ENCODE peak calls at places on chromosomes 4 and X, in nine cellular contexts. R, Q, T, O, B, V, K, X and A are unnamed samples.
A peak's percentile ranks its signal among the peaks of the same experiment; 100 is the strongest.

GRCh38 chr4:168880811-168881595 is 129.1 kb downstream of the CBR4 start:
- DNase-seq in X (no peak), Q (no peak), V (no peak), B (no peak), R (no peak), T (peak; percentile 35), O (no peak), K (no peak), A (no peak)

GRCh38 chr4:3655485-3656429 is 110.4 kb upstream of the ADRA2C start:
- DNase-seq in Q (no peak), X (no peak), T (no peak), R (no peak), V (no peak), K (no peak), O (no peak), B (no peak), A (peak; percentile 18)

GRCh38 chr4:183458005-183458404 is 13.6 kb downstream of the CDKN2AIP start:
- DNase-seq in T (no peak), O (no peak), X (no peak), R (no peak), K (no peak), V (no peak), Q (no peak), B (no peak), A (no peak)

GRCh38 chr4:150940123-150940522 is 75.0 kb downstream of the LRBA start:
- DNase-seq in T (no peak), B (no peak), R (no peak), Q (no peak), O (no peak), V (no peak), X (no peak), K (no peak), A (no peak)

GRCh38 chr4:156190606-156191005 is 236.9 kb upstream of the CTSO start:
- DNase-seq in V (no peak), X (no peak), T (no peak), O (peak; percentile 56), R (peak; percentile 75), B (peak; percentile 52), K (no peak), Q (no peak), A (no peak)

GRCh38 chr4:48093949-48094550 is 40.0 kb downstream of the TXK start:
- DNase-seq in R (no peak), X (no peak), O (peak; percentile 93), Q (no peak), B (no peak), V (peak; percentile 59), T (no peak), K (peak; percentile 38), A (no peak)

GRCh38 chr4:6268650-6269399 is 825 bp upstream of the WFS1 start:
- DNase-seq in O (no peak), T (no peak), V (no peak), K (no peak), X (no peak), B (no peak), R (no peak), Q (no peak), A (peak; percentile 39)

GRCh38 chrX:30141966-30142365 is 73.4 kb upstream of the MAGEB2 start:
- DNase-seq in Q (peak; percentile 3), B (peak; percentile 52), K (peak; percentile 71), R (peak; percentile 59), X (no peak), V (no peak), T (no peak), O (peak; percentile 24), A (no peak)

GRCh38 chr4:174919886-174920423 is 1.8 kb downstream of the ADAM29 start:
- DNase-seq in R (no peak), K (no peak), V (no peak), X (no peak), Q (no peak), B (no peak), T (no peak), O (no peak), A (no peak)

GRCh38 chr4:138035781-138036258 is 206.3 kb downstream of the SLC7A11 start:
- DNase-seq in R (peak; percentile 84), X (no peak), T (no peak), Q (peak; percentile 11), O (peak; percentile 54), K (peak; percentile 71), B (peak; percentile 81), V (no peak), A (no peak)

GRCh38 chrX:40096395-40097091 is 1.2 kb downstream of the BCOR start:
- DNase-seq in X (no peak), Q (peak; percentile 52), O (peak; percentile 41), B (peak; percentile 64), R (peak; percentile 39), V (peak; percentile 69), T (no peak), K (peak; percentile 61), A (peak; percentile 45)

GRCh38 chrX:155997436-155997835 is at the start of gene IL9R:
- DNase-seq in X (no peak), B (no peak), Q (no peak), K (no peak), R (no peak), T (no peak), O (no peak), V (no peak), A (no peak)

GRCh38 chrX:70088791-70089190 is 26.5 kb downstream of the OTUD6A start:
- DNase-seq in B (no peak), K (no peak), T (no peak), R (no peak), X (no peak), O (no peak), Q (no peak), V (no peak), A (no peak)

GRCh38 chr4:8600686-8601085 is 8.1 kb downstream of the CPZ start:
- DNase-seq in B (no peak), O (no peak), R (no peak), K (no peak), X (no peak), Q (no peak), V (no peak), T (no peak), A (no peak)

GRCh38 chrX:153774576-153775292 is 6.1 kb upstream of the SRPK3 start:
- DNase-seq in V (peak; percentile 27), K (no peak), X (no peak), O (no peak), B (no peak), Q (no peak), T (no peak), R (no peak), A (peak; percentile 20)

GRCh38 chrX:129512409-129512808 is 10.9 kb downstream of the SMARCA1 start:
- DNase-seq in Q (no peak), X (no peak), K (no peak), O (no peak), T (no peak), B (no peak), V (no peak), R (no peak), A (no peak)

GRCh38 chr4:7588002-7588401 is 153.3 kb upstream of the PSAPL1 start:
- DNase-seq in X (no peak), R (no peak), Q (no peak), V (no peak), T (no peak), O (no peak), B (no peak), K (no peak), A (no peak)

GRCh38 chrX:47148946-47149345 is 3.9 kb downstream of the RBM10 start:
- DNase-seq in T (no peak), R (no peak), Q (no peak), B (peak; percentile 62), O (no peak), K (no peak), X (no peak), V (no peak), A (no peak)

GRCh38 chr4:2256156-2256731 is 5.7 kb downstream of the MXD4 start:
- DNase-seq in T (peak; percentile 35), V (no peak), Q (peak; percentile 35), O (no peak), X (peak; percentile 60), B (no peak), R (no peak), K (no peak), A (peak; percentile 86)

GRCh38 chrX:31331928-31332327 is 260.1 kb upstream of the FTHL17 start:
- DNase-seq in T (no peak), V (no peak), O (peak; percentile 11), X (no peak), Q (no peak), R (no peak), K (no peak), B (no peak), A (no peak)

GRCh38 chr4:26139310-26139924 is 181.4 kb upstream of the RBPJ start:
- DNase-seq in T (no peak), X (no peak), V (no peak), Q (no peak), O (no peak), B (peak; percentile 24), K (no peak), R (no peak), A (no peak)
- H3K27ac ChIP-seq in T (no peak overlapping the region), X (peak overlapping the region; percentile 62), V (no peak overlapping the region), Q (no peak overlapping the region), O (no peak overlapping the region), B (no peak overlapping the region), K (no peak overlapping the region), R (no peak overlapping the region), A (no peak overlapping the region)

DNA sequence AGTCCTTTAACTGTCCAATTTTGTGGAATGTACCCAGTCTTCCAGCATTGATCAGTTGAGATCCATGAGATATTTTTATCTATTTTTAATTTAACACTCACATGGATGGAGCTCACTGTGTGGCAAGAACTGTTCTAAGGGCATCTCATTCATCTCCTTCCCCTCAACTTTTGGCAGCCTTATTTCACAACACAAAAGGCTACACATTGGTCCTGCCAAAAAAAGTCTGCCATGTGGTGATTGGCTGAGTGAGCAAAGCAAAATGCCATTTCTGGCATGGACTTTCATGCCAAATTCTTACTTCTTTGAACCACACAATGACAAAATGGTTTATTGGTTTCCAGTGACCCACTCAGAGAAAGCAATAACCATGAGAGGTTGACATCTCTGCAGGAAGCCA is 171.6 kb upstream of the MAP3K15 start:
- DNase-seq in R (no peak), Q (no peak), T (no peak), K (no peak), B (no peak), X (no peak), O (no peak), V (no peak), A (no peak)
- H3K4me1 ChIP-seq in R (peaks cover 2% of the 10 kb centered on the region), Q (no peaks in the 10 kb centered on the region), T (no peaks in the 10 kb centered on the region), K (no peaks in the 10 kb centered on the region), B (peaks cover 20% of the 10 kb centered on the region), X (peaks cover 16% of the 10 kb centered on the region), O (no peaks in the 10 kb centered on the region), V (no peaks in the 10 kb centered on the region), A (peaks cover 4% of the 10 kb centered on the region)

DNA sequence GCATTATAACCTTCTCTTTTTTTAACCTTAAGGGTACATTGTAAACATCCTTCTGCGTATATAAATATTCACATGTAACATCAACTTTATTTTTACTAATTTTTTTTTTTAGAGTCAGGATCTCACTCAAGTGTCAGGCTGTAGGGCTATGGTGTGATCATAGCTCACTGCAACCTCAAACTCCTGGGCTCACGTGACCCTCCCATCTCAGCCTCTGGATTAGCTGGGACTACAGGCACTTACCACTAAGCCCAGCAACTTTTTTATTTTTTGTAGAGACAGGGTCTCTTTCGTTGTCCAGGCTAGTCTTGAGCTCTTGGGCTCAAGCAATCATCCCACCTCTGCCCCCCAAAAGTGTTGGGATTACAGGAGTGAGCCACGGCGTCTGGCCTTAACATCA is 116.2 kb downstream of the APBB2 start:
- DNase-seq in T (no peak), R (no peak), O (no peak), B (no peak), Q (no peak), X (no peak), K (no peak), V (no peak), A (no peak)
- H3K27ac ChIP-seq in T (no peak overlapping the region), R (no peak overlapping the region), O (no peak overlapping the region), B (no peak overlapping the region), Q (peak overlapping the region; percentile 7), X (no peak overlapping the region), K (peak overlapping the region; percentile 26), V (no peak overlapping the region), A (no peak overlapping the region)

GRCh38 chr4:87053064-87053693 is 118.4 kb downstream of the AFF1 start:
- DNase-seq in Q (no peak), T (no peak), O (no peak), K (no peak), X (no peak), B (no peak), V (no peak), R (no peak), A (no peak)
- H3K4me1 ChIP-seq in Q (peaks cover 13% of the 10 kb centered on the region), T (no peaks in the 10 kb centered on the region), O (peaks cover 4% of the 10 kb centered on the region), K (peaks cover 71% of the 10 kb centered on the region), X (peaks cover 73% of the 10 kb centered on the region), B (peaks cover 4% of the 10 kb centered on the region), V (peaks cover 15% of the 10 kb centered on the region), R (peaks cover under 1% of the 10 kb centered on the region), A (peaks cover 27% of the 10 kb centered on the region)